ENCODE peak calls at places on chromosomes 13 and 19, in four cellular contexts. One of them, this sample, is unnamed.

GRCh38 chr13:112688560-112689497 is 1.0 kb upstream of the ATP11A start:
- DNase-seq in T47D: no peak
- DNase-seq in HCT116: no peak
- DNase-seq in activated CD4-positive, CD25-positive, alpha-beta regulatory T cell treated with anti-CD3 and anti-CD28 coated beads, Interleukin-2, amount 50 U/mL, for 16 hours: no peak
- DNase-seq in this sample: no peak

GRCh38 chr19:10516671-10517286 is 468 bp downstream of the S1PR5 start:
- DNase-seq in activated CD4-positive, CD25-positive, alpha-beta regulatory T cell treated with anti-CD3 and anti-CD28 coated beads, Interleukin-2, amount 50 U/mL, for 16 hours: no peak
- DNase-seq in T47D: no peak
- DNase-seq in HCT116: no peak
- DNase-seq in this sample: no peak

GRCh38 chr13:44649118-44649455 is 73.0 kb upstream of the TSC22D1 start:
- DNase-seq in HCT116: no peak
- DNase-seq in T47D: no peak
- DNase-seq in activated CD4-positive, CD25-positive, alpha-beta regulatory T cell treated with anti-CD3 and anti-CD28 coated beads, Interleukin-2, amount 50 U/mL, for 16 hours: no peak
- DNase-seq in this sample: no peak

GRCh38 chr13:99987180-99988047 is 5.8 kb downstream of the ZIC2 start:
- DNase-seq in T47D: no peak
- DNase-seq in HCT116: no peak
- DNase-seq in activated CD4-positive, CD25-positive, alpha-beta regulatory T cell treated with anti-CD3 and anti-CD28 coated beads, Interleukin-2, amount 50 U/mL, for 16 hours: no peak
- DNase-seq in this sample: no peak

GRCh38 chr19:38851622-38852230 is 1.9 kb upstream of the HNRNPL start:
- DNase-seq in HCT116: peak; percentile 75
- DNase-seq in activated CD4-positive, CD25-positive, alpha-beta regulatory T cell treated with anti-CD3 and anti-CD28 coated beads, Interleukin-2, amount 50 U/mL, for 16 hours: peak; percentile 83
- DNase-seq in T47D: peak; percentile 94
- DNase-seq in this sample: peak; percentile 84

GRCh38 chr13:70203661-70204229 is 95.5 kb upstream of the KLHL1 start:
- DNase-seq in T47D: peak; percentile 47
- DNase-seq in HCT116: peak; percentile 4
- DNase-seq in activated CD4-positive, CD25-positive, alpha-beta regulatory T cell treated with anti-CD3 and anti-CD28 coated beads, Interleukin-2, amount 50 U/mL, for 16 hours: no peak
- DNase-seq in this sample: no peak

GRCh38 chr13:66461021-66461420 is 769.1 kb downstream of the PCDH9 start:
- DNase-seq in activated CD4-positive, CD25-positive, alpha-beta regulatory T cell treated with anti-CD3 and anti-CD28 coated beads, Interleukin-2, amount 50 U/mL, for 16 hours: no peak
- DNase-seq in HCT116: no peak
- DNase-seq in T47D: no peak
- DNase-seq in this sample: no peak

GRCh38 chr19:20039203-20039723 is at the start of gene ZNF682:
- DNase-seq in HCT116: no peak
- DNase-seq in activated CD4-positive, CD25-positive, alpha-beta regulatory T cell treated with anti-CD3 and anti-CD28 coated beads, Interleukin-2, amount 50 U/mL, for 16 hours: peak; percentile 89
- DNase-seq in T47D: peak; percentile 99
- DNase-seq in this sample: peak; percentile 86

GRCh38 chr19:28239270-28239669 is 973.7 kb downstream of the UQCRFS1 start:
- DNase-seq in HCT116: no peak
- DNase-seq in T47D: no peak
- DNase-seq in activated CD4-positive, CD25-positive, alpha-beta regulatory T cell treated with anti-CD3 and anti-CD28 coated beads, Interleukin-2, amount 50 U/mL, for 16 hours: no peak
- DNase-seq in this sample: no peak

GRCh38 chr19:3944018-3944721 is 11.3 kb downstream of the NMRK2 start:
- DNase-seq in T47D: no peak
- DNase-seq in HCT116: no peak
- DNase-seq in activated CD4-positive, CD25-positive, alpha-beta regulatory T cell treated with anti-CD3 and anti-CD28 coated beads, Interleukin-2, amount 50 U/mL, for 16 hours: no peak
- DNase-seq in this sample: no peak

GRCh38 chr19:710767-711166 is 2.0 kb downstream of the PALM start:
- DNase-seq in activated CD4-positive, CD25-positive, alpha-beta regulatory T cell treated with anti-CD3 and anti-CD28 coated beads, Interleukin-2, amount 50 U/mL, for 16 hours: no peak
- DNase-seq in T47D: no peak
- DNase-seq in HCT116: no peak
- DNase-seq in this sample: no peak

GRCh38 chr13:40271511-40271910 is 394.9 kb downstream of the FOXO1 start:
- DNase-seq in T47D: no peak
- DNase-seq in activated CD4-positive, CD25-positive, alpha-beta regulatory T cell treated with anti-CD3 and anti-CD28 coated beads, Interleukin-2, amount 50 U/mL, for 16 hours: no peak
- DNase-seq in HCT116: no peak
- DNase-seq in this sample: peak; percentile 30

GRCh38 chr19:294819-295686 is 3.9 kb upstream of the PLPP2 start:
- DNase-seq in activated CD4-positive, CD25-positive, alpha-beta regulatory T cell treated with anti-CD3 and anti-CD28 coated beads, Interleukin-2, amount 50 U/mL, for 16 hours: no peak
- DNase-seq in HCT116: no peak
- DNase-seq in T47D: peak; percentile 28
- DNase-seq in this sample: no peak

GRCh38 chr13:36736119-36736726 is 62.4 kb downstream of the SERTM1 start:
- DNase-seq in activated CD4-positive, CD25-positive, alpha-beta regulatory T cell treated with anti-CD3 and anti-CD28 coated beads, Interleukin-2, amount 50 U/mL, for 16 hours: no peak
- DNase-seq in HCT116: peak; percentile 31
- DNase-seq in T47D: peak; percentile 61
- DNase-seq in this sample: peak; percentile 4

GRCh38 chr19:5250127-5250659 is 90.4 kb downstream of the PTPRS start:
- DNase-seq in HCT116: no peak
- DNase-seq in activated CD4-positive, CD25-positive, alpha-beta regulatory T cell treated with anti-CD3 and anti-CD28 coated beads, Interleukin-2, amount 50 U/mL, for 16 hours: no peak
- DNase-seq in T47D: no peak
- DNase-seq in this sample: no peak

GRCh38 chr19:18326772-18327171 is 3.9 kb upstream of the LSM4 start:
- DNase-seq in T47D: peak; percentile 64
- DNase-seq in HCT116: no peak
- DNase-seq in activated CD4-positive, CD25-positive, alpha-beta regulatory T cell treated with anti-CD3 and anti-CD28 coated beads, Interleukin-2, amount 50 U/mL, for 16 hours: no peak
- DNase-seq in this sample: no peak

GRCh38 chr19:48713041-48713863 is 6.3 kb downstream of the MAMSTR start:
- DNase-seq in HCT116: no peak
- DNase-seq in activated CD4-positive, CD25-positive, alpha-beta regulatory T cell treated with anti-CD3 and anti-CD28 coated beads, Interleukin-2, amount 50 U/mL, for 16 hours: no peak
- DNase-seq in T47D: peak; percentile 35
- DNase-seq in this sample: no peak

This sample was measured in anterior cingulate cortex.